ENCODE peak calls at places on chromosomes 5 and 9, in six cellular contexts. Q is left cardiac atrium; E is T-helper 1 cell; S is chondrocyte; U is COR-L47; T is activated CD4-positive, alpha-beta T cell treated with anti-CD3 and anti-CD28 coated beads, Interleukin-2, amount 50 U/mL, for 1 hour. B is an unnamed sample.

GRCh38 chr9:105168935-105169334 is 75.5 kb upstream of the SLC44A1 start:
- DNase-seq in E (no peak), Q (no peak), S (no peak), T (no peak), U (no peak), B (no peak)

GRCh38 chr5:64214152-64214551 is 48.5 kb downstream of the RNF180 start:
- DNase-seq in S (no peak), U (no peak), E (no peak), Q (no peak), T (no peak), B (no peak)

GRCh38 chr5:112848116-112848811 is 12.8 kb upstream of the SRP19 start:
- DNase-seq in S (no peak), E (peak), T (no peak), Q (no peak), U (peak), B (no peak)

GRCh38 chr5:113061851-113062631 is 85.4 kb downstream of the DCP2 start:
- DNase-seq in E (peak), T (no peak), U (peak), S (no peak), Q (no peak), B (no peak)

GRCh38 chr9:131407717-131408195 is 13.9 kb downstream of the PRRC2B start:
- DNase-seq in T (peak), U (no peak), E (peak), S (no peak), Q (peak), B (peak)

GRCh38 chr5:124057161-124057814 is 545.3 kb downstream of the CSNK1G3 start:
- DNase-seq in S (no peak), Q (peak), E (no peak), U (peak), T (no peak), B (peak)

GRCh38 chr5:129991780-129992179 is 87.5 kb downstream of the CHSY3 start:
- DNase-seq in T (no peak), U (no peak), Q (no peak), E (no peak), S (no peak), B (no peak)

GRCh38 chr5:165119175-165119574 is 1613.8 kb downstream of the MAT2B start:
- DNase-seq in S (no peak), U (no peak), T (no peak), E (no peak), Q (no peak), B (no peak)

GRCh38 chr9:87405677-87406544 is 91.8 kb upstream of the DAPK1 start:
- DNase-seq in T (no peak), S (no peak), Q (peak), E (no peak), U (no peak), B (peak)

GRCh38 chr9:135329571-135330306 is 149.8 kb upstream of the PPP1R26 start:
- DNase-seq in E (no peak), U (peak), T (no peak), S (peak), Q (no peak), B (no peak)

GRCh38 chr5:127335381-127335780 is 44.8 kb downstream of the MEGF10 start:
- DNase-seq in Q (no peak), E (no peak), T (no peak), U (no peak), S (no peak), B (no peak)

GRCh38 chr5:178291161-178291561 is 58.6 kb upstream of the PHYKPL start:
- DNase-seq in Q (peak), T (no peak), S (peak), E (no peak), U (no peak), B (no peak)

GRCh38 chr5:137975208-137975607 is 57.7 kb downstream of the FAM13B start:
- DNase-seq in Q (no peak), T (no peak), U (no peak), E (no peak), S (no peak), B (no peak)

GRCh38 chr5:145829708-145830361 is 5.3 kb downstream of the PRELID2 start:
- DNase-seq in E (no peak), S (no peak), U (peak), Q (no peak), T (no peak), B (no peak)

GRCh38 chr5:136053336-136054121 is 24.7 kb downstream of the TGFBI start:
- DNase-seq in E (no peak), U (no peak), T (no peak), Q (no peak), S (no peak), B (no peak)

GRCh38 chr5:157571357-157571827 is 4.2 kb downstream of the ADAM19 start:
- DNase-seq in T (peak), Q (peak), S (no peak), U (no peak), E (peak), B (no peak)

GRCh38 chr9:134591573-134591981 is 50.0 kb upstream of the COL5A1 start:
- DNase-seq in E (no peak), U (no peak), Q (no peak), T (no peak), S (no peak), B (no peak)

GRCh38 chr9:125558453-125559084 is 148.4 kb downstream of the MAPKAP1 start:
- DNase-seq in T (peak), E (peak), S (no peak), U (peak), Q (peak), B (peak)

GRCh38 chr5:58056546-58056945 is 403.3 kb downstream of the PLK2 start:
- DNase-seq in Q (no peak), U (no peak), E (no peak), S (no peak), T (no peak), B (no peak)

GRCh38 chr5:180619563-180619915 is 28.2 kb upstream of the SCGB3A1 start:
- DNase-seq in E (no peak), U (no peak), T (no peak), Q (no peak), S (no peak), B (no peak)

GRCh38 chr5:8993031-8993430 is 552.8 kb downstream of the SEMA5A start:
- DNase-seq in Q (no peak), E (no peak), U (no peak), S (no peak), T (no peak), B (no peak)

B was measured in lung.